ENCODE peak calls at places on chromosomes 11 and 22, in six cellular contexts. One of them, this sample, is unnamed.

GRCh38 chr22:16563555-16564520 is 28.8 kb downstream of the CCT8L2 start:
- DNase-seq in stimulated activated CD8-positive, alpha-beta memory T cell treated with anti-CD3 and anti-CD28 coated beads, Interleukin-4, amount 100 ng/mL, for 4 hours: no peak
- DNase-seq in hypothalamus: no peak
- DNase-seq in activated T-cell treated with anti-CD3 and anti-CD28 coated beads for 24 hours: no peak
- DNase-seq in T-helper 1 cell: no peak
- DNase-seq in natural killer cell: no peak
- DNase-seq in this sample: no peak

GRCh38 chr11:114846040-114846791 is 167.9 kb downstream of the NXPE2 start:
- DNase-seq in stimulated activated CD8-positive, alpha-beta memory T cell treated with anti-CD3 and anti-CD28 coated beads, Interleukin-4, amount 100 ng/mL, for 4 hours: no peak
- DNase-seq in hypothalamus: peak; percentile 13
- DNase-seq in activated T-cell treated with anti-CD3 and anti-CD28 coated beads for 24 hours: no peak
- DNase-seq in T-helper 1 cell: no peak
- DNase-seq in natural killer cell: no peak
- DNase-seq in this sample: no peak

GRCh38 chr11:117724104-117724503 is 72.9 kb downstream of the DSCAML1 start:
- DNase-seq in stimulated activated CD8-positive, alpha-beta memory T cell treated with anti-CD3 and anti-CD28 coated beads, Interleukin-4, amount 100 ng/mL, for 4 hours: no peak
- DNase-seq in hypothalamus: no peak
- DNase-seq in activated T-cell treated with anti-CD3 and anti-CD28 coated beads for 24 hours: no peak
- DNase-seq in T-helper 1 cell: no peak
- DNase-seq in natural killer cell: no peak
- DNase-seq in this sample: no peak

GRCh38 chr11:115980336-115980735 is 476.1 kb upstream of the CADM1 start:
- DNase-seq in stimulated activated CD8-positive, alpha-beta memory T cell treated with anti-CD3 and anti-CD28 coated beads, Interleukin-4, amount 100 ng/mL, for 4 hours: no peak
- DNase-seq in hypothalamus: no peak
- DNase-seq in activated T-cell treated with anti-CD3 and anti-CD28 coated beads for 24 hours: no peak
- DNase-seq in T-helper 1 cell: no peak
- DNase-seq in natural killer cell: no peak
- DNase-seq in this sample: no peak

GRCh38 chr11:62017878-62018642 is 50.6 kb upstream of the FTH1 start:
- DNase-seq in stimulated activated CD8-positive, alpha-beta memory T cell treated with anti-CD3 and anti-CD28 coated beads, Interleukin-4, amount 100 ng/mL, for 4 hours: no peak
- DNase-seq in hypothalamus: no peak
- DNase-seq in activated T-cell treated with anti-CD3 and anti-CD28 coated beads for 24 hours: no peak
- DNase-seq in T-helper 1 cell: no peak
- DNase-seq in natural killer cell: no peak
- DNase-seq in this sample: no peak

GRCh38 chr22:35434061-35434750 is 34.3 kb downstream of the MCM5 start:
- DNase-seq in stimulated activated CD8-positive, alpha-beta memory T cell treated with anti-CD3 and anti-CD28 coated beads, Interleukin-4, amount 100 ng/mL, for 4 hours: no peak
- DNase-seq in hypothalamus: no peak
- DNase-seq in activated T-cell treated with anti-CD3 and anti-CD28 coated beads for 24 hours: no peak
- DNase-seq in T-helper 1 cell: no peak
- DNase-seq in natural killer cell: no peak
- DNase-seq in this sample: no peak

GRCh38 chr11:79396001-79396400 is 44.8 kb downstream of the TENM4 start:
- DNase-seq in stimulated activated CD8-positive, alpha-beta memory T cell treated with anti-CD3 and anti-CD28 coated beads, Interleukin-4, amount 100 ng/mL, for 4 hours: no peak
- DNase-seq in hypothalamus: no peak
- DNase-seq in activated T-cell treated with anti-CD3 and anti-CD28 coated beads for 24 hours: no peak
- DNase-seq in T-helper 1 cell: no peak
- DNase-seq in natural killer cell: no peak
- DNase-seq in this sample: no peak

GRCh38 chr11:34050967-34051348 is 573 bp upstream of the CAPRIN1 start:
- DNase-seq in stimulated activated CD8-positive, alpha-beta memory T cell treated with anti-CD3 and anti-CD28 coated beads, Interleukin-4, amount 100 ng/mL, for 4 hours: no peak
- DNase-seq in hypothalamus: no peak
- DNase-seq in activated T-cell treated with anti-CD3 and anti-CD28 coated beads for 24 hours: no peak
- DNase-seq in T-helper 1 cell: no peak
- DNase-seq in natural killer cell: no peak
- DNase-seq in this sample: no peak

GRCh38 chr22:39873963-39874362 is 19.6 kb downstream of the ENTHD1 start:
- DNase-seq in stimulated activated CD8-positive, alpha-beta memory T cell treated with anti-CD3 and anti-CD28 coated beads, Interleukin-4, amount 100 ng/mL, for 4 hours: no peak
- DNase-seq in hypothalamus: no peak
- DNase-seq in activated T-cell treated with anti-CD3 and anti-CD28 coated beads for 24 hours: peak; percentile 11
- DNase-seq in T-helper 1 cell: no peak
- DNase-seq in natural killer cell: no peak
- DNase-seq in this sample: no peak

GRCh38 chr11:118081241-118081958 is 4.5 kb downstream of the TMPRSS4 start:
- DNase-seq in stimulated activated CD8-positive, alpha-beta memory T cell treated with anti-CD3 and anti-CD28 coated beads, Interleukin-4, amount 100 ng/mL, for 4 hours: no peak
- DNase-seq in hypothalamus: no peak
- DNase-seq in activated T-cell treated with anti-CD3 and anti-CD28 coated beads for 24 hours: no peak
- DNase-seq in T-helper 1 cell: no peak
- DNase-seq in natural killer cell: no peak
- DNase-seq in this sample: no peak

GRCh38 chr11:28757725-28758515 is 649.7 kb downstream of the METTL15 start:
- DNase-seq in stimulated activated CD8-positive, alpha-beta memory T cell treated with anti-CD3 and anti-CD28 coated beads, Interleukin-4, amount 100 ng/mL, for 4 hours: no peak
- DNase-seq in hypothalamus: no peak
- DNase-seq in activated T-cell treated with anti-CD3 and anti-CD28 coated beads for 24 hours: no peak
- DNase-seq in T-helper 1 cell: no peak
- DNase-seq in natural killer cell: no peak
- DNase-seq in this sample: no peak

GRCh38 chr11:64276653-64277431 is 7.6 kb downstream of the BAD start:
- DNase-seq in stimulated activated CD8-positive, alpha-beta memory T cell treated with anti-CD3 and anti-CD28 coated beads, Interleukin-4, amount 100 ng/mL, for 4 hours: no peak
- DNase-seq in hypothalamus: no peak
- DNase-seq in activated T-cell treated with anti-CD3 and anti-CD28 coated beads for 24 hours: no peak
- DNase-seq in T-helper 1 cell: no peak
- DNase-seq in natural killer cell: no peak
- DNase-seq in this sample: no peak

GRCh38 chr11:30196400-30197206 is 34.2 kb upstream of the FSHB start:
- DNase-seq in stimulated activated CD8-positive, alpha-beta memory T cell treated with anti-CD3 and anti-CD28 coated beads, Interleukin-4, amount 100 ng/mL, for 4 hours: no peak
- DNase-seq in hypothalamus: peak; percentile 27
- DNase-seq in activated T-cell treated with anti-CD3 and anti-CD28 coated beads for 24 hours: peak; percentile 19
- DNase-seq in T-helper 1 cell: peak; percentile 1
- DNase-seq in natural killer cell: peak; percentile 21
- DNase-seq in this sample: no peak

GRCh38 chr22:21818487-21819182 is 48.8 kb downstream of the MAPK1 start:
- DNase-seq in stimulated activated CD8-positive, alpha-beta memory T cell treated with anti-CD3 and anti-CD28 coated beads, Interleukin-4, amount 100 ng/mL, for 4 hours: no peak
- DNase-seq in hypothalamus: no peak
- DNase-seq in activated T-cell treated with anti-CD3 and anti-CD28 coated beads for 24 hours: no peak
- DNase-seq in T-helper 1 cell: no peak
- DNase-seq in natural killer cell: no peak
- DNase-seq in this sample: no peak

GRCh38 chr22:28454431-28455064 is 225.1 kb downstream of the TTC28 start:
- DNase-seq in stimulated activated CD8-positive, alpha-beta memory T cell treated with anti-CD3 and anti-CD28 coated beads, Interleukin-4, amount 100 ng/mL, for 4 hours: no peak
- DNase-seq in hypothalamus: no peak
- DNase-seq in activated T-cell treated with anti-CD3 and anti-CD28 coated beads for 24 hours: no peak
- DNase-seq in T-helper 1 cell: no peak
- DNase-seq in natural killer cell: no peak
- DNase-seq in this sample: no peak

GRCh38 chr11:87454246-87454645 is 416.5 kb downstream of the TMEM135 start:
- DNase-seq in stimulated activated CD8-positive, alpha-beta memory T cell treated with anti-CD3 and anti-CD28 coated beads, Interleukin-4, amount 100 ng/mL, for 4 hours: no peak
- DNase-seq in hypothalamus: no peak
- DNase-seq in activated T-cell treated with anti-CD3 and anti-CD28 coated beads for 24 hours: no peak
- DNase-seq in T-helper 1 cell: no peak
- DNase-seq in natural killer cell: no peak
- DNase-seq in this sample: no peak

GRCh38 chr11:96465537-96465936 is 75.7 kb downstream of the JRKL start:
- DNase-seq in stimulated activated CD8-positive, alpha-beta memory T cell treated with anti-CD3 and anti-CD28 coated beads, Interleukin-4, amount 100 ng/mL, for 4 hours: no peak
- DNase-seq in hypothalamus: peak; percentile 5
- DNase-seq in activated T-cell treated with anti-CD3 and anti-CD28 coated beads for 24 hours: no peak
- DNase-seq in T-helper 1 cell: no peak
- DNase-seq in natural killer cell: no peak
- DNase-seq in this sample: no peak

GRCh38 chr22:21791635-21792625 is 56.3 kb upstream of the YPEL1 start:
- DNase-seq in stimulated activated CD8-positive, alpha-beta memory T cell treated with anti-CD3 and anti-CD28 coated beads, Interleukin-4, amount 100 ng/mL, for 4 hours: no peak
- DNase-seq in hypothalamus: no peak
- DNase-seq in activated T-cell treated with anti-CD3 and anti-CD28 coated beads for 24 hours: peak; percentile 45
- DNase-seq in T-helper 1 cell: no peak
- DNase-seq in natural killer cell: no peak
- DNase-seq in this sample: no peak

GRCh38 chr11:1350086-1350725 is 39.5 kb upstream of the BRSK2 start:
- DNase-seq in stimulated activated CD8-positive, alpha-beta memory T cell treated with anti-CD3 and anti-CD28 coated beads, Interleukin-4, amount 100 ng/mL, for 4 hours: no peak
- DNase-seq in hypothalamus: no peak
- DNase-seq in activated T-cell treated with anti-CD3 and anti-CD28 coated beads for 24 hours: no peak
- DNase-seq in T-helper 1 cell: no peak
- DNase-seq in natural killer cell: no peak
- DNase-seq in this sample: no peak

GRCh38 chr22:37465721-37466120 is 20.5 kb downstream of the MFNG start:
- DNase-seq in stimulated activated CD8-positive, alpha-beta memory T cell treated with anti-CD3 and anti-CD28 coated beads, Interleukin-4, amount 100 ng/mL, for 4 hours: no peak
- DNase-seq in hypothalamus: no peak
- DNase-seq in activated T-cell treated with anti-CD3 and anti-CD28 coated beads for 24 hours: no peak
- DNase-seq in T-helper 1 cell: no peak
- DNase-seq in natural killer cell: no peak
- DNase-seq in this sample: no peak

This sample was measured in esophagus squamous epithelium.